ENCODE peak calls at places on chromosome 16, in seven cellular contexts. E, I, Z, X, P, W and J are unnamed samples.

GRCh38 chr16:71882505-71883192 is 1.3 kb downstream of the ZNF821 start:
- DNase-seq in E (peak), I (peak), Z (peak), X (peak), P (peak), W (peak), J (peak)

GRCh38 chr16:11050536-11050935 is 106.2 kb downstream of the CLEC16A start:
- DNase-seq in E (no peak), I (no peak), Z (no peak), X (no peak), P (no peak), W (no peak), J (no peak)

GRCh38 chr16:4388275-4389021 is 16.8 kb downstream of the VASN start:
- DNase-seq in E (peak), I (no peak), Z (no peak), X (peak), P (no peak), W (no peak), J (peak)

GRCh38 chr16:87146676-87147075 is 170.5 kb downstream of the C16orf95 start:
- DNase-seq in E (no peak), I (no peak), Z (no peak), X (no peak), P (no peak), W (no peak), J (no peak)

GRCh38 chr16:12544477-12545291 is 259.0 kb downstream of the CPPED1 start:
- DNase-seq in E (no peak), I (no peak), Z (no peak), X (no peak), P (no peak), W (no peak), J (no peak)

GRCh38 chr16:85754403-85754802 is 3.5 kb upstream of the C16orf74 start:
- DNase-seq in E (no peak), I (no peak), Z (no peak), X (no peak), P (no peak), W (no peak), J (no peak)

GRCh38 chr16:49615606-49616005 is 240.3 kb downstream of the ZNF423 start:
- DNase-seq in E (no peak), I (no peak), Z (no peak), X (no peak), P (no peak), W (no peak), J (no peak)

GRCh38 chr16:46801428-46802049 is 29.4 kb downstream of the C16orf87 start:
- DNase-seq in E (peak), I (peak), Z (no peak), X (peak), P (no peak), W (no peak), J (no peak)

GRCh38 chr16:29231231-29231630 is 175.3 kb downstream of the NPIPB11 start:
- DNase-seq in E (peak), I (no peak), Z (no peak), X (peak), P (no peak), W (no peak), J (peak)

GRCh38 chr16:85894266-85894665 is 4.7 kb upstream of the IRF8 start:
- DNase-seq in E (no peak), I (no peak), Z (peak), X (no peak), P (no peak), W (no peak), J (no peak)

GRCh38 chr16:85607331-85607765 is 5.8 kb upstream of the GSE1 start:
- DNase-seq in E (peak), I (no peak), Z (no peak), X (no peak), P (no peak), W (no peak), J (peak)

GRCh38 chr16:85046957-85047866 is 19.6 kb downstream of the KIAA0513 start:
- DNase-seq in E (no peak), I (peak), Z (no peak), X (no peak), P (no peak), W (no peak), J (no peak)

GRCh38 chr16:71853413-71853812 is 7.6 kb downstream of the ATXN1L start:
- DNase-seq in E (no peak), I (no peak), Z (no peak), X (no peak), P (no peak), W (no peak), J (no peak)

GRCh38 chr16:49465661-49466528 is 92.3 kb downstream of the C16orf78 start:
- DNase-seq in E (no peak), I (no peak), Z (no peak), X (no peak), P (no peak), W (peak), J (no peak)

GRCh38 chr16:89599451-89599858 is 14.0 kb upstream of the DPEP1 start:
- DNase-seq in E (peak), I (no peak), Z (peak), X (no peak), P (no peak), W (no peak), J (peak)

GRCh38 chr16:2090819-2091721 is 43.3 kb downstream of the TSC2 start:
- DNase-seq in E (peak), I (peak), Z (peak), X (no peak), P (peak), W (peak), J (peak)

GRCh38 chr16:17917316-17918019 is 419.1 kb downstream of the NPIPA8 start:
- DNase-seq in E (no peak), I (no peak), Z (no peak), X (no peak), P (no peak), W (no peak), J (no peak)

GRCh38 chr16:17927015-17927414 is 409.5 kb downstream of the NPIPA8 start:
- DNase-seq in E (no peak), I (no peak), Z (no peak), X (no peak), P (no peak), W (no peak), J (no peak)

DNA sequence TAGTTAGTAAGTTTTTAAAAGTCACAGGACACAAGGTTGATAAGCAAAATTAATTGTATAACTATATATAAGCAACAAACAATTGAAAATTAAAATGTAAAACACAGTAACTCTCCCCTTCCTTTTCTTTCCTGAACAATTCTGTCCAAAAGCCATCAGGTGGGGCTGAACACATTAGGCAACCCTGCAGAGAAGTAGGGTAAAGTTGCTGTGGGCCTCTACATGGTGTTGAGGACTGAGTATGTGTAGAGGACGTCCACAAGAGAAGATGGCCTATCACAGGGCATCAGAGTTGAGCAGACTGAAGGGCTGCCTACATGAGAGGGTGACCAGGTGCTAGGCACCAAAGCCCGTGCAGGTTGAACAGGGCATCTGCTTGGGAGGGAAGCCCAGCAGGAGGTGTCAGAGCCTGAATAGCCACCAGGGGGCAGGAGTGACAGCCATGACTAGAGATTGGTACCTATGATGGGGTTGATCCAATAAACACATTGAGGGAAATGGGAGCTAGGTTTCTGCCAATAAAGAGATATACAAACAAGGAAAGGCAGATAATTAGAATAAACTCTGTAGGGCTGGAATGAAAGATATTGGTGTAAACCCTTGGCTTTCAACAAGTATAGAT is 415.1 kb downstream of the NPIPA8 start:
- DNase-seq in E (no peak), I (peak), Z (peak), X (peak), P (no peak), W (no peak), J (peak)
- TF ChIP-seq CTCF in E (peak), I (peak), Z (peak), X (peak), P (peak), W (no peak), J (peak)

GRCh38 chr16:73545713-73546112 is 497.8 kb upstream of the ZFHX3 start:
- DNase-seq in E (no peak), I (no peak), Z (no peak), X (no peak), P (no peak), W (no peak), J (no peak)

GRCh38 chr16:73544266-73544665 is 496.3 kb upstream of the ZFHX3 start:
- DNase-seq in E (no peak), I (no peak), Z (no peak), X (no peak), P (no peak), W (no peak), J (peak)

GRCh38 chr16:73549960-73550359 is 502.0 kb upstream of the ZFHX3 start:
- DNase-seq in E (no peak), I (no peak), Z (no peak), X (no peak), P (peak), W (no peak), J (peak)

DNA sequence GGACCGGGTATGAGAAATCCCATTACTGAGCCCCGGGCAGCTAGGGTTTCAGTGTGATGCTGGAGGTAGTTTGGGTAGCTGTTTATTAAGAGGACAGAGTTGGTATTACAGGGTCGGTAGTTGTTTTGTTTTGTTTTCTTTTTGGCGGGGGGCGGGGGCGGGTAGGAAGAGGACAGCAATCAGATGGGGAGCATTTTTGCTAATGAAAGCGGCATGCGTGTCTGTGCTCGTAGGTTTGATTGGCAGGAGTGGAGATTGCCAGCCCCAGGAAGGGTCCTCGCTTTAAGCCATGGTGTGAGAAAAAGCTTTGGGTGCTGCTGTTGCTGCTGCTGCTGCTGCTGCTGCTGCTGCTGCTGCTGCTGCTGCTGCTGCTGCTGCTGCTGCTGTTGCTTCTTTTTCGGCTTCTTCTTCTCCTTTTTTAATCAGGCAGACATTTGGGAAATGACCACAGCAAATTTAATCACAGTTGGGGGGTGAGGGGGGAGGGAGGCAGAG is 498.5 kb upstream of the ZFHX3 start:
- DNase-seq in E (no peak), I (no peak), Z (no peak), X (no peak), P (no peak), W (no peak), J (peak)
- TF ChIP-seq CTCF in E (no peak), I (no peak), Z (no peak), X (no peak), P (no peak), W (no peak), J (no peak)

DNA sequence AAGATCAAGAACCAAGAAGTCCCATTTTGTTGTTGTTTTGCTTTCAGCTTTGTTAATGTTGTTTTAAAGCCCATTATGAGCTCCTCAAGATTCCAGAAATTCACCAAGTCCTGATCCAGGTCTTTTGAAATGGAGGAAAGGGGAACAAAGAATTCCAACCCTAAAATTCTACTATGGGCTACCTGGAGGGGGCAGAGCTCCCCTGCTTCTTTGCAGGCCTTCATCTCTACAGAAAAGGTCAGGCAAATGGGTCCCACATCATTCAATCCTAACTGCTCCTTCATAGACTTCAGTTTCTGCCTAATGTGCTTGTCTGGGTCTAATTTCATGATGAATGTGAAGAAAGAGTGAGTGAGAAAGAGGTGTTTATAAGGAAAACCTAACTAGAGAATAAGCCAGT is 375.5 kb downstream of the TOX3 start:
- DNase-seq in E (no peak), I (no peak), Z (no peak), X (no peak), P (no peak), W (no peak), J (no peak)
- TF ChIP-seq CTCF in E (no peak), I (no peak), Z (no peak), X (no peak), P (no peak), W (no peak), J (no peak)

GRCh38 chr16:1031666-1032065 is 40.9 kb upstream of the SSTR5 start:
- DNase-seq in E (no peak), I (no peak), Z (no peak), X (no peak), P (no peak), W (no peak), J (no peak)

GRCh38 chr16:1032607-1033006 is 39.9 kb upstream of the SSTR5 start:
- DNase-seq in E (no peak), I (no peak), Z (no peak), X (no peak), P (no peak), W (no peak), J (no peak)

GRCh38 chr16:1028524-1029258 is 43.9 kb upstream of the SSTR5 start:
- DNase-seq in E (no peak), I (no peak), Z (no peak), X (no peak), P (no peak), W (no peak), J (no peak)

GRCh38 chr16:1029259-1029545 is 43.3 kb upstream of the SSTR5 start:
- DNase-seq in E (no peak), I (no peak), Z (no peak), X (no peak), P (no peak), W (no peak), J (no peak)

DNA sequence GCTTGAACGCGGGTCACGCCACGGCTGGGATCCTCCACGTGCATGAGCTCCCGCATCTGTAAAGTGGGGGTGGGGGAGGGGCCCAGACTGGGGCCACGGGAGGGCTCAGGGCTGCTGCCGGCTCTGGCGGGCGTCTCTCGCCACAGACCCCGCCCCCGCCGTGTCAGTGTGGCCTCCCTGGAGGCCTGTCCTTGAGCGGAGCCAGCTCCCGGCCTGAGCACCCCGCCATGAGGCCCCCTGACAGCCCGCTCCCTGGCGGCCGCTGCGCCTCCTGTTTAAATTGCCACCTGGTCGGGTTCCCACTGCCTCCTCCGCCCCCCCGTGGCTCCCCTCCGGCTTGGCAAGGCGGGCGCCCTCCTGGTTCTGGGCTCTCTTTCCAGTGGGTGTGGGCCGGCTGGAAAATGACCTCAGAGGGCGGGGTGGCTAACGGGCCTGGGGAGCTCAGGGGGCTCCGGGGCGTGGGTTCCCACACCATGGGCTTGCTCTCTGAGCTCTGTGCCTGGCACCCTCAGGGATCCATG is 42.1 kb upstream of the SSTR5 start:
- DNase-seq in E (no peak), I (no peak), Z (no peak), X (no peak), P (no peak), W (no peak), J (peak)
- TF ChIP-seq CTCF in E (no peak), I (no peak), Z (no peak), X (no peak), P (no peak), W (no peak), J (no peak)

GRCh38 chr16:70453891-70454220 is 539 bp upstream of the FCSK start:
- DNase-seq in E (no peak), I (no peak), Z (peak), X (peak), P (no peak), W (no peak), J (no peak)

GRCh38 chr16:70457446-70457845 is 3.1 kb downstream of the FCSK start:
- DNase-seq in E (no peak), I (no peak), Z (no peak), X (no peak), P (no peak), W (no peak), J (no peak)

GRCh38 chr16:70453117-70453890 is 1.1 kb upstream of the FCSK start:
- DNase-seq in E (no peak), I (no peak), Z (no peak), X (no peak), P (no peak), W (no peak), J (no peak)

GRCh38 chr16:70454221-70455034 is at the start of gene FCSK:
- DNase-seq in E (peak), I (peak), Z (peak), X (peak), P (peak), W (peak), J (peak)

GRCh38 chr16:70455910-70456309 is 1.5 kb downstream of the FCSK start:
- DNase-seq in E (no peak), I (no peak), Z (no peak), X (no peak), P (no peak), W (no peak), J (no peak)
- TF ChIP-seq CTCF in E (no peak), I (no peak), Z (no peak), X (no peak), P (no peak), W (no peak), J (no peak)

DNA sequence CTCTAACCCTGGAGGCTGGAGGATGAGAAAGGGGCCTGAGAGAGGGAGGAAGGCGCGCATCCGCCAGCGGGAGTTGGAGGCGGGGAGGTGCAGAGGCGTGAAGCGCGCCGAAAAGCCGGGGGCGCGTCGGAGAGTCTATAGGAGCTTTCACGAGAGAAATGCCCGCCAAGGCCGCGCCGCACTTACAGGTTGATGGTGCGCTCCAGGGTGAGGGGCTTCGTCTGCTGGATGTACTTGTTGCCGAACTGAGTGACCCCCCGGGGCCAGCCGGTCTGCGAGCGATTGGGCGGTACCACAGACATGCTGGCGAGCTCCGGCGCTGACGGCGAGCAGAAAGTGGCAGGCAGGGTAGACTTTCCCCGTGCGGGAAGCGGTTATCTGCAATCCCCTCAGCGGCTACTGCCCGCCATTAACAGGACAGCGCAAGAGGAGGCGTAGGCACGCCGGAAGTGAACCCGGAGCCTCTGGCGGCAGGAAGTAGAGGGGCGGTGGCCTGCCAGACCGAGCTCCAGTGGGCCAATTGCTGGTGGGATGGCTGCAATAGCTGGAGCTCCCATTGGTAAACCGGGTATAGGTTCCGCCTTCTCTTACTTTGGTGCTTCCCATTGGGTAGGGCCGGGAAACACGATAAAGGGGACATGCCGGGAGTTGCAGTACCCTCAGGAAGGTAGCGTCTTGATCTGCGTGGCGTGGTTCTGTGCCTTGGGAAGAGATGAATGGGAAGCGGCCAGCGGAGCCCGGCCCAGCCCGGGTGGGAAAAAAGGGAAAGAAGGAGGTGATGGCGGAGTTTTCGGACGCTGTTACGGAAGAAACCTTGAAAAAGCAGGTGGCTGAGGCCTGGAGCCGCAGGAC is at the start of the genes NUDT21 and OGFOD1:
- DNase-seq in E (peak), I (peak), Z (peak), X (peak), P (peak), W (peak), J (peak)
- TF ChIP-seq CTCF in E (no peak), I (no peak), Z (no peak), X (peak), P (no peak), W (no peak), J (no peak)

DNA sequence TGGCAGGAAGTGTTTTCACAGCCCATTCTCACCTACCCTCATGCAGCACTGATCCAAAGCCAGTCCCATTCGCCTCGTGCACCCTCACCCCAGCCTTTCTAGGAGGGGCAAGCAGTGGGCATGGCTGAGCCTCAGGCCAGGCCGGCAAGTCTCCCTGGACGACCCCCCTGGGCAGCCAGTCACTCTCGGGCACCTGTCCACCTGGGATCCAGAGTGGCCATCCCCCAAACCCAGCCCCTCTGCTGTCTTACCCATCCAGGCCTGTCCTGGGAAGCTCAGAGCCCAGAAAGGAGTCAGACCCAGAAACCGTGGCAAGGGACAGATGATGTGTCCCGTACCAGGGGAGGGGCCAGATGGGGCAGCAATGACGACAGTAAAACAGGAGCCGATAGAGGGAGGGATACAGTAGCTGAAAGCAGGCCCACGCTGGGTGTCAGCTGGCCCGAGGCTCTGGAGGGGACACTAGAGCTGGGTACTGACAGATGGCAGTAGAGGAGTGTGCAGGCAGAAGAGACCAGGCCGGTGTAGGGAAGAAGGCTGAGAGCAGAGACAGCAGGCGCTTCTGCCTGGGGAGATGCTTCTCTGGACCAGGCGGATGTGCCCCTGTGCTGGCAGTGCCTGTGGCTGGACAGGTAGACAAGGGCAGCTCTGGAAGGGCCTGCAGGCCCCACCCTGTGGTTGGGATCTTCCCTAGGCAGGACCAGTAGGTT is 5.8 kb downstream of the CMTM3 start:
- DNase-seq in E (no peak), I (no peak), Z (no peak), X (no peak), P (no peak), W (no peak), J (no peak)
- TF ChIP-seq CTCF in E (no peak), I (no peak), Z (no peak), X (no peak), P (no peak), W (no peak), J (no peak)